ENCODE peak calls at places on chromosomes 5 and 9, in nine cellular contexts. N is testis, X is Peyer's patch, B is left lung, C is heart right ventricle, U is A673, K is neural crest cell, W is foreskin keratinocyte, H is IMR-90. A is an unnamed sample.

GRCh38 chr5:38809388-38810359 is 36.1 kb upstream of the OSMR start:
- DNase-seq in N (peak), X (peak), B (peak), C (peak), U (peak), K (peak), W (peak), H (peak), A (no peak)

GRCh38 chr5:55385227-55385626 is 77.4 kb downstream of the MTREX start:
- DNase-seq in N (no peak), X (no peak), B (no peak), C (no peak), U (no peak), K (no peak), W (no peak), H (no peak), A (no peak)

GRCh38 chr9:127723450-127723849 is 7.6 kb downstream of the TTC16 start:
- DNase-seq in N (no peak), X (no peak), B (no peak), C (no peak), U (no peak), K (no peak), W (no peak), H (peak), A (no peak)

GRCh38 chr9:135085830-135086546 is 1.5 kb upstream of the OLFM1 start:
- DNase-seq in N (peak), X (peak), B (peak), C (peak), U (peak), K (peak), W (peak), H (peak), A (no peak)

GRCh38 chr5:31362931-31363568 is 168.8 kb downstream of the DROSHA start:
- DNase-seq in N (no peak), X (no peak), B (no peak), C (no peak), U (no peak), K (no peak), W (no peak), H (peak), A (no peak)

GRCh38 chr9:127418037-127418471 is 6.1 kb upstream of the ZNF79 start:
- DNase-seq in N (peak), X (no peak), B (no peak), C (no peak), U (peak), K (no peak), W (no peak), H (no peak), A (no peak)

GRCh38 chr9:83281306-83282255 is 218.6 kb upstream of the RASEF start:
- DNase-seq in N (peak), X (no peak), B (no peak), C (peak), U (peak), K (no peak), W (peak), H (no peak), A (no peak)

GRCh38 chr5:15373151-15373550 is 126.8 kb upstream of the FBXL7 start:
- DNase-seq in N (no peak), X (no peak), B (no peak), C (no peak), U (no peak), K (no peak), W (peak), H (no peak), A (no peak)

GRCh38 chr5:133924221-133924920 is 44.1 kb downstream of the C5orf15 start:
- DNase-seq in N (no peak), X (no peak), B (no peak), C (no peak), U (no peak), K (no peak), W (no peak), H (no peak), A (no peak)

GRCh38 chr5:154793599-154794524 is 38.7 kb downstream of the LARP1 start:
- DNase-seq in N (no peak), X (no peak), B (no peak), C (no peak), U (no peak), K (no peak), W (no peak), H (peak), A (no peak)

GRCh38 chr9:98536542-98537173 is 172.1 kb downstream of the GABBR2 start:
- DNase-seq in N (peak), X (peak), B (no peak), C (no peak), U (peak), K (no peak), W (no peak), H (no peak), A (no peak)

GRCh38 chr9:98539954-98540353 is 168.8 kb downstream of the GABBR2 start:
- DNase-seq in N (no peak), X (no peak), B (no peak), C (no peak), U (no peak), K (no peak), W (no peak), H (peak), A (no peak)

GRCh38 chr9:98540476-98540875 is 168.3 kb downstream of the GABBR2 start:
- DNase-seq in N (no peak), X (no peak), B (no peak), C (no peak), U (no peak), K (no peak), W (no peak), H (no peak), A (no peak)

GRCh38 chr9:98538626-98539031 is 170.1 kb downstream of the GABBR2 start:
- DNase-seq in N (no peak), X (no peak), B (no peak), C (no peak), U (no peak), K (no peak), W (peak), H (peak), A (no peak)

DNA sequence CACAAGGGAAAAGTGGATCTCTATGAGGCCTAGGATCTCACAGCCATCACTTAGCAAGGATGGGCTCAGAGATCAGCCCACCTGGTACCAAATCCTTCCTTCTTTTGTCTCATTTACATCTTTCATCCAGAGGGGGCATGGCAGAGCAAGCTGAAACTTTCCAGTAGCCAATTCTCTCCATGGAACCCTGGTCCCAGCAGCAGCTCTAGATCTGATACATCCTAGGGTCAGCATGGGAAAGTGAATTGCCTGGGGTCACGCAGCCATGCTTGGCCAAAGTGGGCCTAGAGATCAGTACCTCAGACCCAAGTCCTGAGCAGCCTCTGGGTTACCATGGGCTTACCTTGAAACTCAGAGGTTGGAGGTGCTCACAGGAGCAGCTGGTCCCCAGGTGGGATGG is 170.5 kb downstream of the GABBR2 start:
- DNase-seq in N (no peak), X (no peak), B (no peak), C (no peak), U (no peak), K (no peak), W (no peak), H (no peak), A (no peak)
- TF ChIP-seq CTCF in N (no peak), X (no peak), B (no peak), C (no peak), U (no peak), K (no peak), W (peak), H (peak), A (no peak)

DNA sequence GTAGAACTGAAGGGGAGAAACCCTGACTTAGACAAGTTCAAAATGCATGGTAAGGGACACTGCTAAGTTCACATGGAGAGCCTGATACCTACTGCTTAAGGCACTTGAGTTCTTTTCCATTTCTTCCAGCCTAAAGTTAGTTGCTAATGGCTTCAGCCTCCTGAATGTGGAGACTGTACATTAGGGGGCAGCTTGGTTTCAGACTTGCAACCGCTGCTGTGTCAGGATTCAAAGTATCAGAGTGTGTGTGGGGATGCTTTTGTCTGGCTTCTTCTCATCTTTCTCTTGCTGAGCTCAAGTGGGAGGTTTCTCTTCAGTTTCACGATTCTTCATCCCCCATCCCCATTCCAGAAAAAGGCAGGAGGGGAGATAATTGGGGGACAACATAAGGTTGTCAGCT is 49.4 kb downstream of the ATP10B start:
- DNase-seq in N (peak), X (no peak), B (no peak), C (no peak), U (no peak), K (no peak), W (peak), H (no peak), A (no peak)
- TF ChIP-seq CTCF in N (no peak), X (peak), B (no peak), C (no peak), U (no peak), K (no peak), W (peak), H (no peak), A (no peak)

DNA sequence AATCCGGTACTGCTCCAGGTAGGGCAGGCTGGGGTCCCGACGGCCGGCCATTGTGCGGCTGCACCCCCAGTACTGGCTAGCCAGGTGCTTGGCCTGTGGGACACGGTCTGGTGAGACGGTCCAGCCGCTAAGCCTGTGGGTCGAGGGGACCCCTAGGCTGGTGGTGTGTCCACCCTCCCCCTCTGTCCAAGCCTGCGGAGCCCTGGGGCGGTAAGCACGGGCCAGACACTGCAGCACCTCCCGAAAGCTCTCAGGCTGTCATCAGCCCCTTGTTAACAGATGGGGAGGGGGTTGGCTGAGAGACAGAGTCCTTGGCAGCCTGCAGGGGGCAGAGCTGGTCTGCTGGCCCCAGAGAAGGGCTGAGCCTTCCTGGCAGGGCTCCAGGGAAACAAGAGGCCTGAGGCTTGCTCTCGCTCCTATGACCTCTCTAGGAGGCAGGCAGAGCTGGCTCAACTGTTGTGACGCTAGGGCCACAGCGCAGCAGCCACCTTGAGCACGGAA is 11.8 kb upstream of the MRNIP start:
- DNase-seq in N (peak), X (no peak), B (peak), C (peak), U (peak), K (no peak), W (no peak), H (peak), A (no peak)
- TF ChIP-seq CTCF in N (peak), X (no peak), B (peak), C (peak), U (no peak), K (peak), W (peak), H (peak), A (no peak)

GRCh38 chr9:136502940-136503550 is 20.2 kb upstream of the SEC16A start:
- DNase-seq in N (no peak), X (no peak), B (no peak), C (no peak), U (no peak), K (no peak), W (no peak), H (no peak), A (no peak)
- TF ChIP-seq CTCF in N (no peak), X (no peak), B (no peak), C (no peak), U (peak), K (no peak), W (peak), H (no peak), A (no peak)

GRCh38 chr9:2800385-2801179 is 43.3 kb downstream of the PUM3 start:
- DNase-seq in N (peak), X (no peak), B (no peak), C (no peak), U (peak), K (no peak), W (peak), H (peak), A (no peak)
- TF ChIP-seq CTCF in N (no peak), X (peak), B (no peak), C (peak), U (peak), K (peak), W (peak), H (peak), A (no peak)

DNA sequence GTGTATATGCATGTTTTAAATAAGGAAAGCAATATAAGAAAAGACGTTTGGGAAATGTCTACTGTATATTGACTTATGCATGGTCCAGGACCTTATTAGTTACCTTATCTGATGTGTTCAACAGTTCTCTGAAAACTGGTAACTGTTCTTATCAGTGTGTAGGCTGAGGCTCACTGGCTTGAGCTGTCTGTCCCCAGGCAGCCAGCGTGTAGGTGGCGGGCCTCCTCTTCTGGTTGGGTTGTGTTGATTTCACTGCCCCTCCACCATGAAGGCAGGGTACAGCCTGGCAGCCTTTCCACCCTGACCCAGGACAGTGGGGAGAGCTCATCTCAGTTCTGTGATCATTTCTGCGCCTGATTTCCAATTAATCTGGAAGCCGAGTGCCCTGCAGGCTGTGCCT is 38.7 kb upstream of the SEMA4D start:
- DNase-seq in N (no peak), X (no peak), B (no peak), C (no peak), U (no peak), K (no peak), W (no peak), H (no peak), A (no peak)
- TF ChIP-seq CTCF in N (no peak), X (no peak), B (no peak), C (no peak), U (no peak), K (no peak), W (no peak), H (no peak), A (no peak)

GRCh38 chr9:121824651-121825480 is 173.4 kb downstream of the DAB2IP start:
- DNase-seq in N (peak), X (peak), B (no peak), C (no peak), U (no peak), K (no peak), W (no peak), H (peak), A (no peak)
- TF ChIP-seq CTCF in N (no peak), X (no peak), B (no peak), C (no peak), U (no peak), K (no peak), W (peak), H (no peak), A (no peak)

GRCh38 chr5:159511570-159511969 is 181.3 kb upstream of the IL12B start:
- DNase-seq in N (no peak), X (no peak), B (no peak), C (no peak), U (no peak), K (no peak), W (no peak), H (peak), A (no peak)

GRCh38 chr5:159508344-159508743 is 178.1 kb upstream of the IL12B start:
- DNase-seq in N (peak), X (no peak), B (no peak), C (peak), U (no peak), K (no peak), W (no peak), H (no peak), A (no peak)

GRCh38 chr5:159509002-159509660 is 178.8 kb upstream of the IL12B start:
- DNase-seq in N (peak), X (no peak), B (no peak), C (no peak), U (no peak), K (no peak), W (no peak), H (peak), A (no peak)

GRCh38 chr5:159507661-159508060 is 177.4 kb upstream of the IL12B start:
- DNase-seq in N (no peak), X (no peak), B (no peak), C (no peak), U (no peak), K (no peak), W (no peak), H (no peak), A (no peak)

DNA sequence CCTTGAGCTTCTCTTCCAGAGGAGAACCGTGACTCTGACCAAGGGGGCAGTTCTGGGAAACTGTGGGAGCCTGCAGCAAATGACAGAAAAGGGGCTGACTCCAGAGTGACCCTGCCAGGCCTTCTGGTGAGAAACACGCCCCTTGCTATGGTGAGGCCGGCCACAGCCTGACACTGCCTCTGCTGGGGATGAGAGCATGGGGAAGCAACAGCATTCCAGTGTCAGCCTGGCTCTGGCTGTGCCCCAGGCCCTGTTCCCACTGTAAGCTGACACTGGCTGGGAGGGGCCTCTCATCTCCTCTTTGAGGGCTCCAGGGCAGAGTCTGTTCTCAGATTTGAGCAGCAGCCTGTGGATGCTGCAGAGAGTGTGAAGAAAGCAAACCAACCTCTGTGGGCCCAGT is 180.0 kb upstream of the IL12B start:
- DNase-seq in N (peak), X (peak), B (peak), C (peak), U (no peak), K (peak), W (peak), H (peak), A (no peak)
- TF ChIP-seq CTCF in N (no peak), X (no peak), B (no peak), C (no peak), U (no peak), K (peak), W (no peak), H (peak), A (no peak)

GRCh38 chr5:136724161-136724560 is 358.8 kb upstream of the TRPC7 start:
- DNase-seq in N (no peak), X (no peak), B (no peak), C (no peak), U (no peak), K (no peak), W (peak), H (no peak), A (no peak)

GRCh38 chr5:136720674-136721073 is 355.3 kb upstream of the TRPC7 start:
- DNase-seq in N (no peak), X (no peak), B (no peak), C (no peak), U (no peak), K (no peak), W (no peak), H (no peak), A (no peak)

GRCh38 chr5:136726506-136726905 is 361.2 kb upstream of the TRPC7 start:
- DNase-seq in N (no peak), X (no peak), B (no peak), C (no peak), U (no peak), K (no peak), W (no peak), H (no peak), A (no peak)

GRCh38 chr5:136722086-136722485 is 356.7 kb upstream of the TRPC7 start:
- DNase-seq in N (no peak), X (no peak), B (no peak), C (no peak), U (no peak), K (no peak), W (no peak), H (no peak), A (no peak)

GRCh38 chr5:136722581-136722980 is 357.2 kb upstream of the TRPC7 start:
- DNase-seq in N (no peak), X (no peak), B (no peak), C (no peak), U (no peak), K (no peak), W (no peak), H (no peak), A (no peak)
- TF ChIP-seq CTCF in N (no peak), X (no peak), B (no peak), C (no peak), U (no peak), K (no peak), W (no peak), H (no peak), A (no peak)